ENCODE peak calls at places on chromosome 9, in nine cellular contexts. L is IMR-90, N is stomach, K is A549, R is sigmoid colon, Y is uterus, X is K562, P is Peyer's patch, O is spleen. W is an unnamed sample. For H3K4me1, the result is how much of the 10 kb centered on the place peaks cover.

GRCh38 chr9:962023-962422 is 14.4 kb upstream of the DMRT3 start:
- DNase-seq in Y (no peak), K (no peak), L (peak), O (no peak), R (no peak), P (no peak), X (no peak), N (no peak), W (no peak)

GRCh38 chr9:89730715-89731114 is 125.9 kb downstream of the GADD45G start:
- DNase-seq in K (no peak), O (no peak), Y (no peak), L (no peak), P (peak), X (no peak), N (peak), R (no peak), W (peak)

GRCh38 chr9:129401623-129402340 is 219.1 kb downstream of the C9orf50 start:
- DNase-seq in L (no peak), Y (peak), N (no peak), R (no peak), O (peak), K (no peak), X (peak), P (no peak), W (peak)

GRCh38 chr9:136881691-136882108 is 4.6 kb upstream of the TRAF2 start:
- DNase-seq in K (no peak), X (peak), P (peak), O (peak), R (no peak), L (peak), N (peak), Y (no peak), W (no peak)

GRCh38 chr9:98081477-98082219 is 25.1 kb downstream of the NANS start:
- DNase-seq in X (no peak), P (peak), Y (no peak), L (peak), N (peak), O (peak), R (no peak), K (peak), W (no peak)

GRCh38 chr9:70435948-70436347 is 21.5 kb upstream of the KLF9 start:
- DNase-seq in Y (no peak), L (peak), R (no peak), O (no peak), K (no peak), N (no peak), P (no peak), X (no peak), W (no peak)

GRCh38 chr9:33813712-33814641 is 3.0 kb upstream of the UBE2R2 start:
- DNase-seq in Y (no peak), K (peak), O (no peak), L (peak), R (no peak), X (peak), P (peak), N (no peak), W (no peak)

GRCh38 chr9:74499770-74500583 is 2.8 kb downstream of the RORB start:
- DNase-seq in R (no peak), X (no peak), Y (no peak), K (no peak), P (peak), N (no peak), O (peak), L (no peak), W (no peak)

GRCh38 chr9:129863059-129863690 is 27.9 kb downstream of the USP20 start:
- DNase-seq in R (no peak), O (peak), P (no peak), K (no peak), Y (no peak), L (peak), X (peak), N (peak), W (no peak)

GRCh38 chr9:104858271-104858670 is 69.7 kb downstream of the ABCA1 start:
- DNase-seq in N (no peak), O (no peak), K (no peak), Y (no peak), R (no peak), P (no peak), X (no peak), L (peak), W (no peak)

GRCh38 chr9:69571032-69571431 is 101.1 kb downstream of the APBA1 start:
- DNase-seq in R (no peak), N (no peak), Y (no peak), X (no peak), K (no peak), O (no peak), L (no peak), P (no peak), W (no peak)

GRCh38 chr9:72898360-72898759 is 54.5 kb downstream of the ALDH1A1 start:
- DNase-seq in R (no peak), Y (no peak), P (no peak), N (no peak), L (no peak), O (no peak), X (no peak), K (no peak), W (no peak)

GRCh38 chr9:121599186-121599871 is 52.1 kb upstream of the DAB2IP start:
- DNase-seq in Y (peak), K (peak), O (no peak), L (peak), N (peak), X (no peak), P (no peak), R (peak), W (peak)

GRCh38 chr9:134536101-134536900 is 105.3 kb upstream of the COL5A1 start:
- DNase-seq in L (peak), K (no peak), O (peak), R (no peak), Y (no peak), N (no peak), X (no peak), P (peak), W (no peak)

GRCh38 chr9:88586452-88586851 is 51.5 kb downstream of the NXNL2 start:
- DNase-seq in R (no peak), O (no peak), K (no peak), N (no peak), L (no peak), P (no peak), Y (no peak), X (no peak), W (no peak)

GRCh38 chr9:4490705-4491620 is 695 bp downstream of the SLC1A1 start:
- DNase-seq in K (no peak), L (no peak), P (peak), O (no peak), R (no peak), N (no peak), X (no peak), Y (no peak), W (no peak)

GRCh38 chr9:124001445-124001799 is 10.1 kb upstream of the LHX2 start:
- DNase-seq in L (no peak), P (no peak), K (no peak), Y (no peak), N (no peak), R (no peak), O (peak), X (no peak), W (no peak)

GRCh38 chr9:27967236-27967635 is 394.0 kb upstream of the C9orf72 start:
- DNase-seq in L (no peak), R (no peak), X (no peak), K (no peak), P (no peak), N (no peak), Y (no peak), O (no peak), W (no peak)

GRCh38 chr9:15144567-15145174 is 162.3 kb downstream of the TTC39B start:
- DNase-seq in P (no peak), L (no peak), N (no peak), X (no peak), K (no peak), Y (peak), R (no peak), O (no peak), W (no peak)

GRCh38 chr9:134562146-134562753 is 79.4 kb upstream of the COL5A1 start:
- DNase-seq in O (no peak), L (peak), Y (no peak), X (no peak), K (no peak), P (no peak), N (no peak), R (peak), W (no peak)

GRCh38 chr9:126131066-126132010 is 195.3 kb upstream of the MVB12B start:
- DNase-seq in P (no peak), N (peak), K (no peak), Y (no peak), X (no peak), R (no peak), O (peak), L (no peak), W (no peak)

GRCh38 chr9:124482431-124483031 is 24.7 kb downstream of the NR5A1 start:
- DNase-seq in Y (no peak), L (no peak), K (no peak), X (peak), R (no peak), O (no peak), P (no peak), N (no peak), W (no peak)

GRCh38 chr9:82972446-82972845 is 90.5 kb downstream of the RASEF start:
- DNase-seq in P (peak), Y (no peak), L (no peak), O (no peak), X (no peak), K (no peak), R (no peak), N (no peak), W (no peak)

GRCh38 chr9:134892221-134892620 is 11.6 kb downstream of the FCN2 start:
- DNase-seq in X (no peak), R (no peak), O (peak), K (no peak), L (no peak), Y (no peak), N (peak), P (peak), W (no peak)

GRCh38 chr9:115135786-115136185 is 17.8 kb upstream of the TNC start:
- DNase-seq in Y (no peak), O (no peak), N (no peak), P (no peak), X (no peak), K (no peak), L (peak), R (peak), W (no peak)

GRCh38 chr9:83106272-83106671 is 43.3 kb upstream of the RASEF start:
- DNase-seq in X (no peak), P (no peak), N (no peak), Y (no peak), R (no peak), K (no peak), O (no peak), L (no peak), W (no peak)

GRCh38 chr9:105473221-105473620 is 25.4 kb downstream of the FSD1L start:
- DNase-seq in K (no peak), Y (no peak), P (no peak), N (no peak), X (no peak), O (no peak), R (no peak), L (no peak), W (no peak)

GRCh38 chr9:113589407-113589806 is 125.9 kb downstream of the RGS3 start:
- DNase-seq in L (no peak), X (no peak), N (no peak), R (peak), Y (no peak), P (peak), K (no peak), O (peak), W (no peak)

GRCh38 chr9:113588242-113588810 is 124.8 kb downstream of the RGS3 start:
- DNase-seq in R (peak), Y (no peak), K (no peak), X (no peak), L (no peak), O (peak), P (no peak), N (peak), W (no peak)

GRCh38 chr9:113585555-113585954 is 122.0 kb downstream of the RGS3 start:
- DNase-seq in P (no peak), Y (no peak), X (no peak), O (peak), L (no peak), R (no peak), N (no peak), K (no peak), W (no peak)

GRCh38 chr9:113588936-113589335 is 125.4 kb downstream of the RGS3 start:
- DNase-seq in L (no peak), N (no peak), R (peak), Y (no peak), O (no peak), X (no peak), K (no peak), P (no peak), W (no peak)

DNA sequence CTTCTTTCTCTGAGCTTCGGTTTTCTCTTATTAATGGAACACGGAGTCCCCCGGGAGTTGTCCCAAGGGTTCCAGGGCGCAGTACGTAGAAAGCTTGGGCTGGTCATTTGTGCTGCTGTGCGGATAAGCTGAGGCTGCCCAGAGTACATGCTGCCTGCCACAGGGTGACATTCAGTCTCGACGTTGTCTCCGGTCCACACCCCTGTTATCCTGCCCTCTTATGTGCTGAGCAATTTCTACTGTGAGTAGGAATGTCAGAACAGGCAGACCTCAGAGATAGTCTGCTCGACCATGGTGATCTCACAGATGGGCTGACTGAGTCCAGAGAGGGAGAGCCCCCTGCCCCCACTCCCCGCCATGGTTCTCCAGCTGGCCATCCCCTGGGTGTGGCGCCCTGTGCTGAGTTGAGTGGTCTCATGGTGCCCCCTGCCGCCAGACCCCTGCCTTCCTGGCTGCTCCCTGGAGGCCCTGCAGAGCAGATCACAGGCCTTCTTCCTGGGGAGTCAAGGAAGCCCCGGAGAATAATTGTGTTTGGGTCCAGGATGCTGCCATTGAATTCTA is 124.0 kb downstream of the RGS3 start:
- DNase-seq in R (peak), K (no peak), O (peak), P (peak), Y (peak), X (peak), N (no peak), L (peak), W (peak)
- TF ChIP-seq CTCF in R (peak), K (no peak), O (peak), P (no peak), Y (peak), X (peak), N (no peak), L (peak), W (peak)

GRCh38 chr9:130892503-130893249 is 3.9 kb downstream of the QRFP start:
- DNase-seq in O (peak), Y (no peak), P (no peak), K (no peak), X (no peak), N (no peak), R (no peak), L (no peak), W (no peak)

GRCh38 chr9:130893250-130894101 is 3.1 kb downstream of the QRFP start:
- DNase-seq in P (no peak), R (no peak), Y (no peak), O (peak), N (peak), L (no peak), K (peak), X (peak), W (no peak)

GRCh38 chr9:130890124-130890523 is 6.5 kb downstream of the QRFP start:
- DNase-seq in R (no peak), Y (no peak), N (no peak), X (no peak), K (no peak), L (no peak), P (no peak), O (no peak), W (no peak)

GRCh38 chr9:130890869-130891698 is 5.5 kb downstream of the QRFP start:
- DNase-seq in R (no peak), Y (no peak), P (no peak), K (no peak), L (no peak), X (no peak), O (peak), N (no peak), W (no peak)

GRCh38 chr9:130891699-130892502 is 4.7 kb downstream of the QRFP start:
- DNase-seq in Y (no peak), P (no peak), O (peak), X (no peak), N (no peak), L (no peak), K (no peak), R (no peak), W (no peak)
- H3K4me1 ChIP-seq in Y (under half), P (under half), O (under half), X (half or more), N (under half), L (under half), K (under half), R (under half), W (under half)

GRCh38 chr9:131235480-131235851 is 40.8 kb downstream of the FAM78A start:
- DNase-seq in X (peak), Y (no peak), N (no peak), K (no peak), O (no peak), R (peak), P (no peak), L (no peak), W (no peak)
- TF ChIP-seq POLR2A in X (no peak), Y (no peak), N (no peak), K (no peak), O (no peak), R (no peak), P (no peak), L (no peak), W (no peak)

GRCh38 chr9:86126998-86127972 is 27.9 kb upstream of the GOLM1 start:
- DNase-seq in R (no peak), K (peak), Y (no peak), L (peak), X (peak), P (peak), O (no peak), N (peak), W (peak)

GRCh38 chr9:86116425-86116824 is 17.1 kb upstream of the GOLM1 start:
- DNase-seq in O (no peak), K (no peak), X (no peak), N (no peak), P (no peak), R (no peak), Y (no peak), L (no peak), W (no peak)

GRCh38 chr9:86119457-86119856 is 20.1 kb upstream of the GOLM1 start:
- DNase-seq in P (no peak), X (no peak), O (no peak), Y (no peak), R (no peak), K (no peak), N (no peak), L (no peak), W (no peak)

GRCh38 chr9:86122309-86122708 is 23.0 kb upstream of the GOLM1 start:
- DNase-seq in Y (no peak), X (no peak), P (no peak), N (no peak), R (no peak), K (peak), L (no peak), O (no peak), W (no peak)
- TF ChIP-seq CTCF in Y (no peak), X (peak), P (no peak), N (no peak), R (no peak), K (no peak), L (no peak), O (no peak), W (no peak)

DNA sequence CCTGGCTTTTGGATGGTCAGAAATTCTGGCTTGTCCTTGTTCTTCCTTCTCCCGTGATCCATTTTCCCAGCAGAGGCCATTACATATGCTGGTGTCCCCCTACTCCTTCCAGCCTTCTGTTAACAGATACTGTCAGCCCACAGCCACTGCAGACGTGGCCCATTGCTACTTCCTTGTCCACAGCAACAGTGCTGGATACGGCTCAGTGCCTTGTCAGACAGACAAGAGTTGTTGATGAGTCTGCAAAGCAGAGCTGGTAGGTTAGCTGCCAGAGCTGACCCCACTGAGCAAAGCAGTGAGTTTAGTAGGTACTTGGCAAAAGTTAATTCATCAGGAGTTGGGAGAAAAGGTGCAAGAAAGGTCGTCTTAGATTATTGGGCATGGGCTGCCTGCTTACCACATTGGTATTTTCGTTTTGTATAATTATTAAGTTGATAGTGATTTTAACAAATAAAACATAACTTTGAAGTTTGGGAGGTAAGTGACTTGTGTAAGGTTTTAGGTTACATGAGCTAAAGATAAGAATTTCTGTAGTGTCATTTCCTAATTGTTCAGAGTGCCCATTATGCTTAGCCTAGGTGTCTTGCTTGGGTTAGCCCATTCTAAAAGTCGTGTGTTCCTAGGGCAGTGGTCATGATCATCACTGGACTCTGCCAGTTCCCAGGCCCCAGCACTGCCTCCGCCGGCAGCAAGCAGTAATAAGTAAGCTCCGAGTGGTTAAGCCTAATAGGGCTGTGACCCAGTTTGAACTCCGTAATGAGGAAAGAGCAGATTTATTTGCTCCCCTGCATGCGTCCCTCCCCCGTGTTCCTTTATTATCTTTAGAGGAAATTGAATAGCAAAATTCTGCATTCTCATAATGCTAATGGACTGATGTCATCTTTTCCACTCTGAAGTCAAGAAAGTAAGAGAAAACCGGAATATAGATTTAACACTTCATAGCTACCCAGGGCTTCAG is 292.0 kb downstream of the FANCC start:
- DNase-seq in N (peak), P (no peak), K (no peak), X (peak), R (peak), O (no peak), Y (peak), L (peak), W (peak)
- H3K4me1 ChIP-seq in N (half or more), P (under half), K (half or more), X (under half), R (half or more), O (under half), Y (under half), L (under half), W (under half)

GRCh38 chr9:133309608-133310007 is 26.4 kb downstream of the SURF6 start:
- DNase-seq in Y (no peak), N (no peak), R (no peak), L (no peak), P (no peak), O (no peak), X (peak), K (no peak), W (no peak)
- TF ChIP-seq POLR2A in Y (no peak), N (no peak), R (no peak), L (no peak), P (no peak), O (no peak), X (no peak), K (no peak), W (no peak)

GRCh38 chr9:92142329-92142728 is 27.1 kb upstream of the SPTLC1 start:
- DNase-seq in N (no peak), O (no peak), L (no peak), P (no peak), X (no peak), K (no peak), Y (no peak), R (no peak), W (no peak)

GRCh38 chr9:92147854-92148184 is 32.6 kb upstream of the SPTLC1 start:
- DNase-seq in L (no peak), K (no peak), P (no peak), N (no peak), R (no peak), O (no peak), Y (no peak), X (no peak), W (no peak)

GRCh38 chr9:92151691-92152393 is 36.6 kb upstream of the SPTLC1 start:
- DNase-seq in K (no peak), L (peak), P (no peak), N (no peak), O (no peak), R (peak), X (no peak), Y (peak), W (peak)

GRCh38 chr9:92146610-92147009 is 31.4 kb upstream of the SPTLC1 start:
- DNase-seq in K (no peak), X (no peak), O (no peak), N (no peak), L (peak), R (no peak), P (no peak), Y (peak), W (peak)

GRCh38 chr9:92147030-92147853 is 32.0 kb upstream of the SPTLC1 start:
- DNase-seq in R (peak), N (no peak), K (peak), Y (peak), X (peak), L (peak), P (no peak), O (no peak), W (peak)
- TF ChIP-seq CTCF in R (no peak), N (no peak), K (no peak), Y (peak), X (no peak), L (peak), P (no peak), O (no peak), W (peak)